ENCODE peak calls at places on chromosomes 3 and 15, in ten cellular contexts. V, D, L, C, X, M, Z, E, N and R are unnamed samples.

GRCh38 chr3:107928084-107928445 is 162.8 kb downstream of the CD47 start:
- DNase-seq in M (peak), L (peak), N (no peak), E (peak), C (no peak), V (no peak), D (peak), X (no peak), Z (peak), R (no peak)

GRCh38 chr3:148464246-148464645 is 233.5 kb upstream of the AGTR1 start:
- DNase-seq in V (no peak), X (no peak), Z (no peak), M (peak), E (no peak), D (no peak), C (no peak), N (no peak), L (peak), R (no peak)

GRCh38 chr3:48952510-48953118 is 34.0 kb downstream of the ARIH2 start:
- DNase-seq in V (peak), N (no peak), L (peak), E (peak), D (peak), M (peak), Z (peak), C (no peak), X (peak), R (no peak)

GRCh38 chr3:123552095-123552714 is 32.6 kb downstream of the HACD2 start:
- DNase-seq in L (peak), Z (peak), D (no peak), N (no peak), E (no peak), X (peak), V (peak), C (no peak), M (peak), R (no peak)

GRCh38 chr15:94230436-94230885 is 900 bp upstream of the MCTP2 start:
- DNase-seq in D (peak), Z (no peak), V (no peak), L (peak), N (no peak), M (no peak), E (no peak), X (peak), C (no peak), R (no peak)

GRCh38 chr15:92082217-92082843 is 228.8 kb downstream of the SLCO3A1 start:
- DNase-seq in Z (peak), L (peak), M (peak), D (peak), C (no peak), V (peak), X (peak), E (peak), N (peak), R (peak)

GRCh38 chr3:134775831-134776230 is 19.2 kb upstream of the EPHB1 start:
- DNase-seq in Z (no peak), L (no peak), E (no peak), M (no peak), V (no peak), N (no peak), D (no peak), C (no peak), X (no peak), R (no peak)

GRCh38 chr3:53728606-53729005 is 117.6 kb downstream of the CHDH start:
- DNase-seq in V (no peak), D (no peak), Z (no peak), L (no peak), E (no peak), X (no peak), C (no peak), M (no peak), N (no peak), R (no peak)

GRCh38 chr3:47772788-47773187 is 8.9 kb downstream of the SMARCC1 start:
- DNase-seq in V (no peak), D (no peak), X (no peak), Z (no peak), L (no peak), N (no peak), M (no peak), C (peak), E (no peak), R (no peak)

GRCh38 chr15:73771380-73772095 is 18.4 kb upstream of the INSYN1 start:
- DNase-seq in X (peak), M (no peak), Z (peak), E (no peak), N (no peak), D (no peak), L (no peak), V (no peak), C (no peak), R (no peak)
- TF ChIP-seq CTCF in X (peak), M (no peak), Z (peak), E (no peak), N (no peak), D (no peak), L (no peak), V (no peak), C (no peak), R (no peak)

GRCh38 chr3:57140894-57141293 is 24.3 kb downstream of the IL17RD start:
- DNase-seq in D (no peak), V (no peak), N (no peak), X (no peak), C (no peak), L (no peak), M (no peak), Z (no peak), E (no peak), R (no peak)

GRCh38 chr3:57144952-57145351 is 20.2 kb downstream of the IL17RD start:
- DNase-seq in Z (no peak), E (no peak), L (no peak), V (no peak), D (no peak), C (no peak), N (no peak), X (no peak), M (no peak), R (no peak)

GRCh38 chr3:57142335-57142734 is 22.8 kb downstream of the IL17RD start:
- DNase-seq in Z (peak), V (no peak), E (no peak), C (no peak), X (no peak), D (no peak), M (no peak), N (no peak), L (no peak), R (no peak)

GRCh38 chr3:57143886-57144459 is 21.2 kb downstream of the IL17RD start:
- DNase-seq in X (no peak), M (no peak), D (no peak), V (no peak), N (no peak), L (no peak), E (no peak), Z (no peak), C (no peak), R (no peak)

GRCh38 chr3:57141719-57142118 is 23.4 kb downstream of the IL17RD start:
- DNase-seq in D (no peak), Z (no peak), M (no peak), E (no peak), N (no peak), C (no peak), V (no peak), X (no peak), L (no peak), R (no peak)
- TF ChIP-seq CTCF in D (no peak), Z (no peak), M (no peak), E (no peak), N (no peak), C (no peak), V (no peak), X (peak), L (no peak), R (no peak)

GRCh38 chr3:89113887-89114840 is 6.7 kb downstream of the EPHA3 start:
- DNase-seq in N (peak), E (peak), L (peak), D (peak), X (peak), Z (peak), C (peak), M (peak), V (peak), R (peak)
- TF ChIP-seq CTCF in N (peak), E (peak), L (peak), D (peak), X (peak), Z (peak), C (no peak), M (peak), V (peak), R (peak)

GRCh38 chr3:33658971-33659848 is 58.8 kb downstream of the CLASP2 start:
- DNase-seq in D (peak), L (peak), C (peak), V (peak), E (peak), X (peak), N (peak), M (peak), Z (peak), R (peak)
- TF ChIP-seq CTCF in D (no peak), L (no peak), C (no peak), V (no peak), E (no peak), X (no peak), N (no peak), M (no peak), Z (no peak), R (no peak)

GRCh38 chr3:45038096-45038455 is 12.0 kb downstream of the CLEC3B start:
- DNase-seq in M (no peak), Z (no peak), X (no peak), E (no peak), L (no peak), C (no peak), V (no peak), N (no peak), D (peak), R (no peak)

GRCh38 chr3:45041666-45042065 is 15.6 kb downstream of the CLEC3B start:
- DNase-seq in C (no peak), M (no peak), D (no peak), X (no peak), L (no peak), N (no peak), E (no peak), Z (no peak), V (no peak), R (no peak)

GRCh38 chr3:45042162-45042561 is 16.1 kb downstream of the CLEC3B start:
- DNase-seq in L (no peak), Z (no peak), N (no peak), D (no peak), X (no peak), E (no peak), V (no peak), M (no peak), C (no peak), R (no peak)

GRCh38 chr3:45048244-45048643 is 22.1 kb downstream of the CLEC3B start:
- DNase-seq in M (no peak), E (no peak), C (no peak), X (no peak), D (no peak), L (no peak), V (no peak), N (no peak), Z (no peak), R (no peak)

GRCh38 chr3:45043715-45044299 is 17.7 kb downstream of the CLEC3B start:
- DNase-seq in D (peak), E (no peak), Z (no peak), V (no peak), N (no peak), L (peak), X (peak), M (peak), C (no peak), R (no peak)
- TF ChIP-seq CTCF in D (no peak), E (no peak), Z (no peak), V (no peak), N (no peak), L (peak), X (no peak), M (peak), C (no peak), R (no peak)

GRCh38 chr3:13229291-13229949 is 156.2 kb upstream of the IQSEC1 start:
- DNase-seq in L (peak), Z (peak), N (no peak), C (no peak), D (peak), E (no peak), M (peak), V (peak), X (peak), R (no peak)
- TF ChIP-seq CTCF in L (peak), Z (peak), N (peak), C (no peak), D (peak), E (no peak), M (peak), V (peak), X (peak), R (peak)

GRCh38 chr3:12946661-12947316 is 105.4 kb upstream of the RPL32 start:
- DNase-seq in V (no peak), L (no peak), E (no peak), Z (no peak), C (no peak), N (no peak), M (no peak), X (no peak), D (peak), R (no peak)

GRCh38 chr3:12948891-12949711 is 107.7 kb upstream of the RPL32 start:
- DNase-seq in M (peak), L (peak), N (no peak), D (peak), V (peak), C (no peak), Z (no peak), X (no peak), E (peak), R (no peak)

GRCh38 chr3:12946134-12946533 is 104.8 kb upstream of the RPL32 start:
- DNase-seq in L (no peak), M (no peak), Z (no peak), C (no peak), N (no peak), E (no peak), V (no peak), D (no peak), X (no peak), R (no peak)

GRCh38 chr3:12948371-12948770 is 107.0 kb upstream of the RPL32 start:
- DNase-seq in V (no peak), D (peak), C (no peak), M (no peak), N (no peak), Z (no peak), X (no peak), L (peak), E (no peak), R (no peak)

GRCh38 chr3:12947504-12948369 is 106.4 kb upstream of the RPL32 start:
- DNase-seq in N (peak), V (no peak), D (peak), X (no peak), L (peak), M (peak), C (no peak), Z (peak), E (peak), R (no peak)
- TF ChIP-seq CTCF in N (peak), V (no peak), D (peak), X (peak), L (no peak), M (peak), C (no peak), Z (peak), E (no peak), R (no peak)

GRCh38 chr15:33156021-33156420 is 38.5 kb downstream of the FMN1 start:
- DNase-seq in X (no peak), V (no peak), D (no peak), C (no peak), N (no peak), Z (no peak), E (no peak), L (no peak), M (no peak), R (no peak)

GRCh38 chr15:33160054-33160453 is 34.5 kb downstream of the FMN1 start:
- DNase-seq in C (no peak), V (no peak), X (no peak), Z (peak), E (no peak), D (no peak), L (no peak), N (no peak), M (no peak), R (no peak)

GRCh38 chr15:33160581-33161165 is 33.8 kb downstream of the FMN1 start:
- DNase-seq in X (no peak), E (no peak), L (no peak), N (no peak), C (no peak), D (no peak), V (no peak), M (no peak), Z (no peak), R (no peak)

GRCh38 chr15:33158359-33158758 is 36.2 kb downstream of the FMN1 start:
- DNase-seq in V (no peak), Z (no peak), C (no peak), M (no peak), X (no peak), D (no peak), L (no peak), E (no peak), N (no peak), R (no peak)

DNA sequence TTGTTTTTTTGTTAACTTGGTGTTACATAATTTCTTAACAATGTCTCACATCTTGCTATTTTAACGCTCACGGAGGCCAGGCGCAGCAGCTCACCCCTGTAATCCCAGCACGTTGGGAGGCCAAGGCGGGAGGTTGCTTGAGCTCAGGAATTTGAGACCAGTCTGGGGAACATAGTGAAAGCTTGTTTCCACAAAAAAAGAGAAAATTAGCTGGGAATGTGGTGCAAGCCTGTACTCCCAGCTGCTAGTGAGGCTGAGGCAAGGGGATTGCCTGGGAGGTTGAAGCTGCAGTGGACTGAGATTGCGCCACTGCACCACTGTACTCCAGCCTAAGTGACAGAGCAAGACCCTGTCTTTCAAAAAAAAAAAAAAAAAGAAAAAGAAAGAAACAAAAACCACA is 36.9 kb downstream of the FMN1 start:
- DNase-seq in M (no peak), E (no peak), V (no peak), X (no peak), D (no peak), Z (no peak), C (no peak), N (no peak), L (no peak), R (no peak)
- TF ChIP-seq CTCF in M (no peak), E (no peak), V (no peak), X (no peak), D (no peak), Z (no peak), C (no peak), N (no peak), L (no peak), R (no peak)

GRCh38 chr15:39583586-39584265 is 2.8 kb downstream of the THBS1 start:
- DNase-seq in X (peak), E (peak), L (peak), Z (peak), N (no peak), M (peak), D (peak), V (peak), C (no peak), R (no peak)
- TF ChIP-seq CTCF in X (peak), E (peak), L (peak), Z (peak), N (peak), M (peak), D (peak), V (peak), C (no peak), R (peak)

GRCh38 chr3:162138509-162138908 is 641.9 kb downstream of the OTOL1 start:
- DNase-seq in D (no peak), M (no peak), X (no peak), E (no peak), L (no peak), V (no peak), N (peak), C (no peak), Z (no peak), R (no peak)

GRCh38 chr3:162141232-162141631 is 644.6 kb downstream of the OTOL1 start:
- DNase-seq in M (peak), N (no peak), C (no peak), L (peak), E (no peak), V (no peak), Z (no peak), X (no peak), D (peak), R (no peak)

GRCh38 chr3:162142511-162142910 is 645.9 kb downstream of the OTOL1 start:
- DNase-seq in X (no peak), L (peak), E (no peak), C (no peak), D (peak), M (peak), Z (no peak), V (no peak), N (no peak), R (no peak)

GRCh38 chr3:162139841-162140240 is 643.2 kb downstream of the OTOL1 start:
- DNase-seq in D (no peak), E (no peak), M (no peak), V (no peak), L (no peak), Z (no peak), C (no peak), X (no peak), N (no peak), R (no peak)

DNA sequence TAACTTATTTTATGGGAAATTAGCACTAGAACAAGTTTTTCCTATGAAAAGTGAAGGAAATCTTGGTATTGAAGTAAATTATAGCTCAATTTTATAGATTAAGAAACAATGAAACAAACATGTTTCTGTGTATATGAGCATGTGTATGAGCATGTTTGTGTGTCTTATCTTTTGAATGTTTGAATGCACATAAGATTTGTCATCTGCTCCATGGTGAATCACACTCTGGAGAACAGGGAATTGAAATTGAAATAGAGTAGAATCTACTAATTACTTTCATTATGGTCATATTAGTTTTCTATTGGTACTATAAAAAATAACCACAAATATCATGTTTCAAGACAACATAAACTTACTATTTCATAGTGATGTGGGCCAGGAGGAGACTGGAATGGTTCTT is 646.6 kb downstream of the OTOL1 start:
- DNase-seq in C (no peak), E (no peak), X (no peak), M (no peak), Z (no peak), N (no peak), V (no peak), L (no peak), D (peak), R (no peak)
- TF ChIP-seq CTCF in C (no peak), E (no peak), X (no peak), M (no peak), Z (no peak), N (no peak), V (no peak), L (no peak), D (no peak), R (no peak)